ENCODE peak calls at places on chromosome 7, in nine cellular contexts. One of them, this sample, is unnamed.

GRCh38 chr7:121624922-121625321 is 228.8 kb upstream of the FAM3C start:
- DNase-seq in cardiac muscle cell: peak
- DNase-seq in Right ventricle myocardium superior: peak
- DNase-seq in kidney: no peak
- DNase-seq in activated naive CD4-positive, alpha-beta T cell: no peak
- DNase-seq in activated T-helper 1 cell treated with anti-CD3 and anti-CD28 coated beads, Interleukin-12 subunit alpha, Interleukin-12 subunit beta, Interleukin-2, Interleukin-4 antibody, amounts not matched to agents 30 ng/mL and 10 ng/mL and 1 ng/mL, durations not matched to agents 14 hours and 24 hours and 36 hours: no peak
- DNase-seq in C1 segment of cervical spinal cord: no peak
- DNase-seq in mucosa of gallbladder: no peak
- DNase-seq in mesenchymal stem cell: no peak
- DNase-seq in this sample: no peak

GRCh38 chr7:39609084-39609461 is 14.3 kb upstream of the RALA start:
- DNase-seq in cardiac muscle cell: peak
- DNase-seq in Right ventricle myocardium superior: no peak
- DNase-seq in kidney: no peak
- DNase-seq in activated naive CD4-positive, alpha-beta T cell: no peak
- DNase-seq in activated T-helper 1 cell treated with anti-CD3 and anti-CD28 coated beads, Interleukin-12 subunit alpha, Interleukin-12 subunit beta, Interleukin-2, Interleukin-4 antibody, amounts not matched to agents 30 ng/mL and 10 ng/mL and 1 ng/mL, durations not matched to agents 14 hours and 24 hours and 36 hours: no peak
- DNase-seq in C1 segment of cervical spinal cord: no peak
- DNase-seq in mucosa of gallbladder: no peak
- DNase-seq in mesenchymal stem cell: no peak
- DNase-seq in this sample: no peak

GRCh38 chr7:35694161-35694783 is 663 bp downstream of the HERPUD2 start:
- DNase-seq in cardiac muscle cell: no peak
- DNase-seq in Right ventricle myocardium superior: peak
- DNase-seq in kidney: no peak
- DNase-seq in activated naive CD4-positive, alpha-beta T cell: no peak
- DNase-seq in activated T-helper 1 cell treated with anti-CD3 and anti-CD28 coated beads, Interleukin-12 subunit alpha, Interleukin-12 subunit beta, Interleukin-2, Interleukin-4 antibody, amounts not matched to agents 30 ng/mL and 10 ng/mL and 1 ng/mL, durations not matched to agents 14 hours and 24 hours and 36 hours: no peak
- DNase-seq in C1 segment of cervical spinal cord: peak
- DNase-seq in mucosa of gallbladder: no peak
- DNase-seq in mesenchymal stem cell: peak
- DNase-seq in this sample: no peak

GRCh38 chr7:7181519-7182155 is 707 bp upstream of the C1GALT1 start:
- DNase-seq in cardiac muscle cell: peak
- DNase-seq in Right ventricle myocardium superior: peak
- DNase-seq in kidney: no peak
- DNase-seq in activated naive CD4-positive, alpha-beta T cell: peak
- DNase-seq in activated T-helper 1 cell treated with anti-CD3 and anti-CD28 coated beads, Interleukin-12 subunit alpha, Interleukin-12 subunit beta, Interleukin-2, Interleukin-4 antibody, amounts not matched to agents 30 ng/mL and 10 ng/mL and 1 ng/mL, durations not matched to agents 14 hours and 24 hours and 36 hours: peak
- DNase-seq in C1 segment of cervical spinal cord: no peak
- DNase-seq in mucosa of gallbladder: peak
- DNase-seq in mesenchymal stem cell: no peak
- DNase-seq in this sample: peak

GRCh38 chr7:80210400-80210799 is 75.8 kb downstream of the GNAI1 start:
- DNase-seq in cardiac muscle cell: no peak
- DNase-seq in Right ventricle myocardium superior: no peak
- DNase-seq in kidney: no peak
- DNase-seq in activated naive CD4-positive, alpha-beta T cell: no peak
- DNase-seq in activated T-helper 1 cell treated with anti-CD3 and anti-CD28 coated beads, Interleukin-12 subunit alpha, Interleukin-12 subunit beta, Interleukin-2, Interleukin-4 antibody, amounts not matched to agents 30 ng/mL and 10 ng/mL and 1 ng/mL, durations not matched to agents 14 hours and 24 hours and 36 hours: no peak
- DNase-seq in C1 segment of cervical spinal cord: no peak
- DNase-seq in mucosa of gallbladder: no peak
- DNase-seq in mesenchymal stem cell: peak
- DNase-seq in this sample: no peak

GRCh38 chr7:91357379-91357778 is 93.1 kb downstream of the FZD1 start:
- DNase-seq in cardiac muscle cell: no peak
- DNase-seq in Right ventricle myocardium superior: no peak
- DNase-seq in kidney: no peak
- DNase-seq in activated naive CD4-positive, alpha-beta T cell: no peak
- DNase-seq in activated T-helper 1 cell treated with anti-CD3 and anti-CD28 coated beads, Interleukin-12 subunit alpha, Interleukin-12 subunit beta, Interleukin-2, Interleukin-4 antibody, amounts not matched to agents 30 ng/mL and 10 ng/mL and 1 ng/mL, durations not matched to agents 14 hours and 24 hours and 36 hours: no peak
- DNase-seq in C1 segment of cervical spinal cord: no peak
- DNase-seq in mucosa of gallbladder: no peak
- DNase-seq in mesenchymal stem cell: no peak
- DNase-seq in this sample: no peak

GRCh38 chr7:88888684-88889083 is 93.1 kb upstream of the TEX47 start:
- DNase-seq in cardiac muscle cell: no peak
- DNase-seq in Right ventricle myocardium superior: no peak
- DNase-seq in kidney: no peak
- DNase-seq in activated naive CD4-positive, alpha-beta T cell: no peak
- DNase-seq in activated T-helper 1 cell treated with anti-CD3 and anti-CD28 coated beads, Interleukin-12 subunit alpha, Interleukin-12 subunit beta, Interleukin-2, Interleukin-4 antibody, amounts not matched to agents 30 ng/mL and 10 ng/mL and 1 ng/mL, durations not matched to agents 14 hours and 24 hours and 36 hours: no peak
- DNase-seq in C1 segment of cervical spinal cord: no peak
- DNase-seq in mucosa of gallbladder: no peak
- DNase-seq in mesenchymal stem cell: no peak
- DNase-seq in this sample: no peak

GRCh38 chr7:28017372-28017771 is 163.2 kb downstream of the JAZF1 start:
- DNase-seq in cardiac muscle cell: peak
- DNase-seq in Right ventricle myocardium superior: no peak
- DNase-seq in kidney: no peak
- DNase-seq in activated naive CD4-positive, alpha-beta T cell: no peak
- DNase-seq in activated T-helper 1 cell treated with anti-CD3 and anti-CD28 coated beads, Interleukin-12 subunit alpha, Interleukin-12 subunit beta, Interleukin-2, Interleukin-4 antibody, amounts not matched to agents 30 ng/mL and 10 ng/mL and 1 ng/mL, durations not matched to agents 14 hours and 24 hours and 36 hours: no peak
- DNase-seq in C1 segment of cervical spinal cord: no peak
- DNase-seq in mucosa of gallbladder: no peak
- DNase-seq in mesenchymal stem cell: peak
- DNase-seq in this sample: no peak

GRCh38 chr7:37930226-37930948 is 9.9 kb downstream of the EPDR1 start:
- DNase-seq in cardiac muscle cell: no peak
- DNase-seq in Right ventricle myocardium superior: no peak
- DNase-seq in kidney: no peak
- DNase-seq in activated naive CD4-positive, alpha-beta T cell: no peak
- DNase-seq in activated T-helper 1 cell treated with anti-CD3 and anti-CD28 coated beads, Interleukin-12 subunit alpha, Interleukin-12 subunit beta, Interleukin-2, Interleukin-4 antibody, amounts not matched to agents 30 ng/mL and 10 ng/mL and 1 ng/mL, durations not matched to agents 14 hours and 24 hours and 36 hours: no peak
- DNase-seq in C1 segment of cervical spinal cord: peak
- DNase-seq in mucosa of gallbladder: no peak
- DNase-seq in mesenchymal stem cell: no peak
- DNase-seq in this sample: no peak

GRCh38 chr7:98210513-98211220 is 572 bp upstream of the BHLHA15 start:
- DNase-seq in cardiac muscle cell: peak
- DNase-seq in Right ventricle myocardium superior: no peak
- DNase-seq in kidney: peak
- DNase-seq in activated naive CD4-positive, alpha-beta T cell: no peak
- DNase-seq in activated T-helper 1 cell treated with anti-CD3 and anti-CD28 coated beads, Interleukin-12 subunit alpha, Interleukin-12 subunit beta, Interleukin-2, Interleukin-4 antibody, amounts not matched to agents 30 ng/mL and 10 ng/mL and 1 ng/mL, durations not matched to agents 14 hours and 24 hours and 36 hours: no peak
- DNase-seq in C1 segment of cervical spinal cord: no peak
- DNase-seq in mucosa of gallbladder: no peak
- DNase-seq in mesenchymal stem cell: peak
- DNase-seq in this sample: no peak

GRCh38 chr7:17501461-17502208 is 203.2 kb downstream of the AHR start:
- DNase-seq in cardiac muscle cell: no peak
- DNase-seq in Right ventricle myocardium superior: no peak
- DNase-seq in kidney: no peak
- DNase-seq in activated naive CD4-positive, alpha-beta T cell: no peak
- DNase-seq in activated T-helper 1 cell treated with anti-CD3 and anti-CD28 coated beads, Interleukin-12 subunit alpha, Interleukin-12 subunit beta, Interleukin-2, Interleukin-4 antibody, amounts not matched to agents 30 ng/mL and 10 ng/mL and 1 ng/mL, durations not matched to agents 14 hours and 24 hours and 36 hours: no peak
- DNase-seq in C1 segment of cervical spinal cord: no peak
- DNase-seq in mucosa of gallbladder: no peak
- DNase-seq in mesenchymal stem cell: no peak
- DNase-seq in this sample: no peak

GRCh38 chr7:135509839-135510602 is at the start of gene CNOT4:
- DNase-seq in cardiac muscle cell: peak
- DNase-seq in Right ventricle myocardium superior: peak
- DNase-seq in kidney: peak
- DNase-seq in activated naive CD4-positive, alpha-beta T cell: peak
- DNase-seq in activated T-helper 1 cell treated with anti-CD3 and anti-CD28 coated beads, Interleukin-12 subunit alpha, Interleukin-12 subunit beta, Interleukin-2, Interleukin-4 antibody, amounts not matched to agents 30 ng/mL and 10 ng/mL and 1 ng/mL, durations not matched to agents 14 hours and 24 hours and 36 hours: peak
- DNase-seq in C1 segment of cervical spinal cord: peak
- DNase-seq in mucosa of gallbladder: peak
- DNase-seq in mesenchymal stem cell: peak
- DNase-seq in this sample: peak

GRCh38 chr7:133207687-133208086 is 45.2 kb upstream of the EXOC4 start:
- DNase-seq in cardiac muscle cell: peak
- DNase-seq in Right ventricle myocardium superior: no peak
- DNase-seq in kidney: no peak
- DNase-seq in activated naive CD4-positive, alpha-beta T cell: no peak
- DNase-seq in activated T-helper 1 cell treated with anti-CD3 and anti-CD28 coated beads, Interleukin-12 subunit alpha, Interleukin-12 subunit beta, Interleukin-2, Interleukin-4 antibody, amounts not matched to agents 30 ng/mL and 10 ng/mL and 1 ng/mL, durations not matched to agents 14 hours and 24 hours and 36 hours: no peak
- DNase-seq in C1 segment of cervical spinal cord: no peak
- DNase-seq in mucosa of gallbladder: no peak
- DNase-seq in mesenchymal stem cell: no peak
- DNase-seq in this sample: no peak

GRCh38 chr7:87310790-87311419 is 34.6 kb upstream of the CROT start:
- DNase-seq in cardiac muscle cell: no peak
- DNase-seq in Right ventricle myocardium superior: no peak
- DNase-seq in kidney: no peak
- DNase-seq in activated naive CD4-positive, alpha-beta T cell: no peak
- DNase-seq in activated T-helper 1 cell treated with anti-CD3 and anti-CD28 coated beads, Interleukin-12 subunit alpha, Interleukin-12 subunit beta, Interleukin-2, Interleukin-4 antibody, amounts not matched to agents 30 ng/mL and 10 ng/mL and 1 ng/mL, durations not matched to agents 14 hours and 24 hours and 36 hours: no peak
- DNase-seq in C1 segment of cervical spinal cord: no peak
- DNase-seq in mucosa of gallbladder: no peak
- DNase-seq in mesenchymal stem cell: no peak
- DNase-seq in this sample: no peak

GRCh38 chr7:85682819-85683218 is 496.0 kb upstream of the SEMA3D start:
- DNase-seq in cardiac muscle cell: peak
- DNase-seq in Right ventricle myocardium superior: no peak
- DNase-seq in kidney: no peak
- DNase-seq in activated naive CD4-positive, alpha-beta T cell: no peak
- DNase-seq in activated T-helper 1 cell treated with anti-CD3 and anti-CD28 coated beads, Interleukin-12 subunit alpha, Interleukin-12 subunit beta, Interleukin-2, Interleukin-4 antibody, amounts not matched to agents 30 ng/mL and 10 ng/mL and 1 ng/mL, durations not matched to agents 14 hours and 24 hours and 36 hours: no peak
- DNase-seq in C1 segment of cervical spinal cord: no peak
- DNase-seq in mucosa of gallbladder: no peak
- DNase-seq in mesenchymal stem cell: peak
- DNase-seq in this sample: no peak

GRCh38 chr7:94056796-94057207 is 52.6 kb upstream of the BET1 start:
- DNase-seq in cardiac muscle cell: peak
- DNase-seq in Right ventricle myocardium superior: no peak
- DNase-seq in kidney: no peak
- DNase-seq in activated naive CD4-positive, alpha-beta T cell: no peak
- DNase-seq in activated T-helper 1 cell treated with anti-CD3 and anti-CD28 coated beads, Interleukin-12 subunit alpha, Interleukin-12 subunit beta, Interleukin-2, Interleukin-4 antibody, amounts not matched to agents 30 ng/mL and 10 ng/mL and 1 ng/mL, durations not matched to agents 14 hours and 24 hours and 36 hours: no peak
- DNase-seq in C1 segment of cervical spinal cord: no peak
- DNase-seq in mucosa of gallbladder: no peak
- DNase-seq in mesenchymal stem cell: peak
- DNase-seq in this sample: no peak

GRCh38 chr7:124723012-124723411 is 42.6 kb downstream of the GPR37 start:
- DNase-seq in cardiac muscle cell: no peak
- DNase-seq in Right ventricle myocardium superior: no peak
- DNase-seq in kidney: no peak
- DNase-seq in activated naive CD4-positive, alpha-beta T cell: no peak
- DNase-seq in activated T-helper 1 cell treated with anti-CD3 and anti-CD28 coated beads, Interleukin-12 subunit alpha, Interleukin-12 subunit beta, Interleukin-2, Interleukin-4 antibody, amounts not matched to agents 30 ng/mL and 10 ng/mL and 1 ng/mL, durations not matched to agents 14 hours and 24 hours and 36 hours: no peak
- DNase-seq in C1 segment of cervical spinal cord: no peak
- DNase-seq in mucosa of gallbladder: no peak
- DNase-seq in mesenchymal stem cell: peak
- DNase-seq in this sample: no peak

GRCh38 chr7:92873776-92874175 is 37.4 kb upstream of the CDK6 start:
- DNase-seq in cardiac muscle cell: peak
- DNase-seq in Right ventricle myocardium superior: no peak
- DNase-seq in kidney: no peak
- DNase-seq in activated naive CD4-positive, alpha-beta T cell: no peak
- DNase-seq in activated T-helper 1 cell treated with anti-CD3 and anti-CD28 coated beads, Interleukin-12 subunit alpha, Interleukin-12 subunit beta, Interleukin-2, Interleukin-4 antibody, amounts not matched to agents 30 ng/mL and 10 ng/mL and 1 ng/mL, durations not matched to agents 14 hours and 24 hours and 36 hours: no peak
- DNase-seq in C1 segment of cervical spinal cord: no peak
- DNase-seq in mucosa of gallbladder: no peak
- DNase-seq in mesenchymal stem cell: peak
- DNase-seq in this sample: no peak

GRCh38 chr7:69104023-69104422 is 494.3 kb upstream of the AUTS2 start:
- DNase-seq in cardiac muscle cell: no peak
- DNase-seq in Right ventricle myocardium superior: no peak
- DNase-seq in kidney: no peak
- DNase-seq in activated naive CD4-positive, alpha-beta T cell: no peak
- DNase-seq in activated T-helper 1 cell treated with anti-CD3 and anti-CD28 coated beads, Interleukin-12 subunit alpha, Interleukin-12 subunit beta, Interleukin-2, Interleukin-4 antibody, amounts not matched to agents 30 ng/mL and 10 ng/mL and 1 ng/mL, durations not matched to agents 14 hours and 24 hours and 36 hours: no peak
- DNase-seq in C1 segment of cervical spinal cord: no peak
- DNase-seq in mucosa of gallbladder: no peak
- DNase-seq in mesenchymal stem cell: no peak
- DNase-seq in this sample: no peak

GRCh38 chr7:141115949-141116348 is 42.1 kb downstream of the TMEM178B start:
- DNase-seq in cardiac muscle cell: no peak
- DNase-seq in Right ventricle myocardium superior: no peak
- DNase-seq in kidney: no peak
- DNase-seq in activated naive CD4-positive, alpha-beta T cell: no peak
- DNase-seq in activated T-helper 1 cell treated with anti-CD3 and anti-CD28 coated beads, Interleukin-12 subunit alpha, Interleukin-12 subunit beta, Interleukin-2, Interleukin-4 antibody, amounts not matched to agents 30 ng/mL and 10 ng/mL and 1 ng/mL, durations not matched to agents 14 hours and 24 hours and 36 hours: no peak
- DNase-seq in C1 segment of cervical spinal cord: no peak
- DNase-seq in mucosa of gallbladder: no peak
- DNase-seq in mesenchymal stem cell: no peak
- DNase-seq in this sample: no peak

GRCh38 chr7:104979167-104979841 is 34.7 kb upstream of the KMT2E start:
- DNase-seq in cardiac muscle cell: peak
- DNase-seq in Right ventricle myocardium superior: peak
- DNase-seq in kidney: no peak
- DNase-seq in activated naive CD4-positive, alpha-beta T cell: no peak
- DNase-seq in activated T-helper 1 cell treated with anti-CD3 and anti-CD28 coated beads, Interleukin-12 subunit alpha, Interleukin-12 subunit beta, Interleukin-2, Interleukin-4 antibody, amounts not matched to agents 30 ng/mL and 10 ng/mL and 1 ng/mL, durations not matched to agents 14 hours and 24 hours and 36 hours: no peak
- DNase-seq in C1 segment of cervical spinal cord: no peak
- DNase-seq in mucosa of gallbladder: no peak
- DNase-seq in mesenchymal stem cell: peak
- DNase-seq in this sample: no peak

GRCh38 chr7:124071843-124072242 is 39.0 kb upstream of the TMEM229A start:
- DNase-seq in cardiac muscle cell: no peak
- DNase-seq in Right ventricle myocardium superior: no peak
- DNase-seq in kidney: no peak
- DNase-seq in activated naive CD4-positive, alpha-beta T cell: no peak
- DNase-seq in activated T-helper 1 cell treated with anti-CD3 and anti-CD28 coated beads, Interleukin-12 subunit alpha, Interleukin-12 subunit beta, Interleukin-2, Interleukin-4 antibody, amounts not matched to agents 30 ng/mL and 10 ng/mL and 1 ng/mL, durations not matched to agents 14 hours and 24 hours and 36 hours: no peak
- DNase-seq in C1 segment of cervical spinal cord: no peak
- DNase-seq in mucosa of gallbladder: no peak
- DNase-seq in mesenchymal stem cell: no peak
- DNase-seq in this sample: no peak

GRCh38 chr7:35268953-35269352 is 15.1 kb upstream of the TBX20 start:
- DNase-seq in cardiac muscle cell: no peak
- DNase-seq in Right ventricle myocardium superior: no peak
- DNase-seq in kidney: no peak
- DNase-seq in activated naive CD4-positive, alpha-beta T cell: no peak
- DNase-seq in activated T-helper 1 cell treated with anti-CD3 and anti-CD28 coated beads, Interleukin-12 subunit alpha, Interleukin-12 subunit beta, Interleukin-2, Interleukin-4 antibody, amounts not matched to agents 30 ng/mL and 10 ng/mL and 1 ng/mL, durations not matched to agents 14 hours and 24 hours and 36 hours: no peak
- DNase-seq in C1 segment of cervical spinal cord: no peak
- DNase-seq in mucosa of gallbladder: no peak
- DNase-seq in mesenchymal stem cell: no peak
- DNase-seq in this sample: no peak

GRCh38 chr7:108808556-108808955 is 238.9 kb downstream of the DNAJB9 start:
- DNase-seq in cardiac muscle cell: no peak
- DNase-seq in Right ventricle myocardium superior: no peak
- DNase-seq in kidney: no peak
- DNase-seq in activated naive CD4-positive, alpha-beta T cell: no peak
- DNase-seq in activated T-helper 1 cell treated with anti-CD3 and anti-CD28 coated beads, Interleukin-12 subunit alpha, Interleukin-12 subunit beta, Interleukin-2, Interleukin-4 antibody, amounts not matched to agents 30 ng/mL and 10 ng/mL and 1 ng/mL, durations not matched to agents 14 hours and 24 hours and 36 hours: no peak
- DNase-seq in C1 segment of cervical spinal cord: no peak
- DNase-seq in mucosa of gallbladder: no peak
- DNase-seq in mesenchymal stem cell: no peak
- DNase-seq in this sample: no peak

GRCh38 chr7:44062903-44063295 is 2.5 kb downstream of the PGAM2 start:
- DNase-seq in cardiac muscle cell: no peak
- DNase-seq in Right ventricle myocardium superior: no peak
- DNase-seq in kidney: no peak
- DNase-seq in activated naive CD4-positive, alpha-beta T cell: no peak
- DNase-seq in activated T-helper 1 cell treated with anti-CD3 and anti-CD28 coated beads, Interleukin-12 subunit alpha, Interleukin-12 subunit beta, Interleukin-2, Interleukin-4 antibody, amounts not matched to agents 30 ng/mL and 10 ng/mL and 1 ng/mL, durations not matched to agents 14 hours and 24 hours and 36 hours: no peak
- DNase-seq in C1 segment of cervical spinal cord: no peak
- DNase-seq in mucosa of gallbladder: no peak
- DNase-seq in mesenchymal stem cell: no peak
- DNase-seq in this sample: peak

GRCh38 chr7:29613100-29613499 is 49.5 kb downstream of the PRR15 start:
- DNase-seq in cardiac muscle cell: no peak
- DNase-seq in Right ventricle myocardium superior: no peak
- DNase-seq in kidney: no peak
- DNase-seq in activated naive CD4-positive, alpha-beta T cell: no peak
- DNase-seq in activated T-helper 1 cell treated with anti-CD3 and anti-CD28 coated beads, Interleukin-12 subunit alpha, Interleukin-12 subunit beta, Interleukin-2, Interleukin-4 antibody, amounts not matched to agents 30 ng/mL and 10 ng/mL and 1 ng/mL, durations not matched to agents 14 hours and 24 hours and 36 hours: no peak
- DNase-seq in C1 segment of cervical spinal cord: no peak
- DNase-seq in mucosa of gallbladder: no peak
- DNase-seq in mesenchymal stem cell: no peak
- DNase-seq in this sample: no peak

GRCh38 chr7:147182859-147183258 is 1066.3 kb downstream of the CNTNAP2 start:
- DNase-seq in cardiac muscle cell: peak
- DNase-seq in Right ventricle myocardium superior: no peak
- DNase-seq in kidney: no peak
- DNase-seq in activated naive CD4-positive, alpha-beta T cell: no peak
- DNase-seq in activated T-helper 1 cell treated with anti-CD3 and anti-CD28 coated beads, Interleukin-12 subunit alpha, Interleukin-12 subunit beta, Interleukin-2, Interleukin-4 antibody, amounts not matched to agents 30 ng/mL and 10 ng/mL and 1 ng/mL, durations not matched to agents 14 hours and 24 hours and 36 hours: no peak
- DNase-seq in C1 segment of cervical spinal cord: no peak
- DNase-seq in mucosa of gallbladder: no peak
- DNase-seq in mesenchymal stem cell: no peak
- DNase-seq in this sample: no peak

GRCh38 chr7:149880871-149881301 is 7.1 kb downstream of the ATP6V0E2 start:
- DNase-seq in cardiac muscle cell: peak
- DNase-seq in Right ventricle myocardium superior: peak
- DNase-seq in kidney: no peak
- DNase-seq in activated naive CD4-positive, alpha-beta T cell: no peak
- DNase-seq in activated T-helper 1 cell treated with anti-CD3 and anti-CD28 coated beads, Interleukin-12 subunit alpha, Interleukin-12 subunit beta, Interleukin-2, Interleukin-4 antibody, amounts not matched to agents 30 ng/mL and 10 ng/mL and 1 ng/mL, durations not matched to agents 14 hours and 24 hours and 36 hours: no peak
- DNase-seq in C1 segment of cervical spinal cord: peak
- DNase-seq in mucosa of gallbladder: peak
- DNase-seq in mesenchymal stem cell: no peak
- DNase-seq in this sample: peak

GRCh38 chr7:136523581-136523980 is 344.9 kb upstream of the CHRM2 start:
- DNase-seq in cardiac muscle cell: no peak
- DNase-seq in Right ventricle myocardium superior: no peak
- DNase-seq in kidney: no peak
- DNase-seq in activated naive CD4-positive, alpha-beta T cell: no peak
- DNase-seq in activated T-helper 1 cell treated with anti-CD3 and anti-CD28 coated beads, Interleukin-12 subunit alpha, Interleukin-12 subunit beta, Interleukin-2, Interleukin-4 antibody, amounts not matched to agents 30 ng/mL and 10 ng/mL and 1 ng/mL, durations not matched to agents 14 hours and 24 hours and 36 hours: no peak
- DNase-seq in C1 segment of cervical spinal cord: no peak
- DNase-seq in mucosa of gallbladder: no peak
- DNase-seq in mesenchymal stem cell: peak
- DNase-seq in this sample: no peak

GRCh38 chr7:134910214-134910890 is 76.0 kb upstream of the AGBL3 start:
- DNase-seq in cardiac muscle cell: no peak
- DNase-seq in Right ventricle myocardium superior: no peak
- DNase-seq in kidney: no peak
- DNase-seq in activated naive CD4-positive, alpha-beta T cell: no peak
- DNase-seq in activated T-helper 1 cell treated with anti-CD3 and anti-CD28 coated beads, Interleukin-12 subunit alpha, Interleukin-12 subunit beta, Interleukin-2, Interleukin-4 antibody, amounts not matched to agents 30 ng/mL and 10 ng/mL and 1 ng/mL, durations not matched to agents 14 hours and 24 hours and 36 hours: no peak
- DNase-seq in C1 segment of cervical spinal cord: no peak
- DNase-seq in mucosa of gallbladder: peak
- DNase-seq in mesenchymal stem cell: no peak
- DNase-seq in this sample: no peak

GRCh38 chr7:48085433-48085791 is 3.7 kb upstream of the UPP1 start:
- DNase-seq in cardiac muscle cell: no peak
- DNase-seq in Right ventricle myocardium superior: no peak
- DNase-seq in kidney: no peak
- DNase-seq in activated naive CD4-positive, alpha-beta T cell: no peak
- DNase-seq in activated T-helper 1 cell treated with anti-CD3 and anti-CD28 coated beads, Interleukin-12 subunit alpha, Interleukin-12 subunit beta, Interleukin-2, Interleukin-4 antibody, amounts not matched to agents 30 ng/mL and 10 ng/mL and 1 ng/mL, durations not matched to agents 14 hours and 24 hours and 36 hours: no peak
- DNase-seq in C1 segment of cervical spinal cord: no peak
- DNase-seq in mucosa of gallbladder: no peak
- DNase-seq in mesenchymal stem cell: no peak
- DNase-seq in this sample: no peak

This sample was measured in natural killer cell treated with Interleukin-12 subunit alpha and Interleukin-12 subunit beta and Interleukin-15 and Interleukin-18, amount 100 ng/mL, for 72 hours.